ENCODE peak calls at places on chromosome 19, in seven cellular contexts. T is ovary, C is upper lobe of right lung, I is fibroblast of lung, L is WERI-Rb-1, P is stomach, X is Caco-2. O is an unnamed sample.

GRCh38 chr19:55372316-55373081 is 2.2 kb upstream of the IL11 start:
- DNase-seq in T (no peak), C (no peak), I (peak; percentile 61), L (no peak), P (no peak), X (peak; percentile 62), O (peak; percentile 81)

GRCh38 chr19:5588441-5588840 is 20.7 kb upstream of the TINCR start:
- DNase-seq in T (no peak), C (no peak), I (peak; percentile 69), L (no peak), P (no peak), X (no peak), O (no peak)

GRCh38 chr19:50036905-50037304 is 11.1 kb downstream of the ZNF473 start:
- DNase-seq in T (no peak), C (no peak), I (no peak), L (no peak), P (no peak), X (no peak), O (no peak)

GRCh38 chr19:50252111-50252886 is 48.9 kb downstream of the MYH14 start:
- DNase-seq in T (no peak), C (no peak), I (peak; percentile 3), L (peak; percentile 35), P (no peak), X (peak; percentile 51), O (peak; percentile 55)

GRCh38 chr19:41702208-41702651 is 6.2 kb upstream of the CEACAM5 start:
- DNase-seq in T (no peak), C (no peak), I (peak; percentile 20), L (no peak), P (no peak), X (no peak), O (no peak)

GRCh38 chr19:46993622-46994021 is 26.0 kb upstream of the NPAS1 start:
- DNase-seq in T (no peak), C (no peak), I (no peak), L (no peak), P (no peak), X (no peak), O (no peak)

GRCh38 chr19:6061420-6062130 is 48.7 kb downstream of the RFX2 start:
- DNase-seq in T (peak; percentile 62), C (no peak), I (no peak), L (no peak), P (no peak), X (no peak), O (no peak)

GRCh38 chr19:48837081-48837524 is 812 bp upstream of the HSD17B14 start:
- DNase-seq in T (peak; percentile 87), C (peak; percentile 93), I (peak; percentile 88), L (peak; percentile 87), P (peak; percentile 56), X (peak; percentile 65), O (peak; percentile 94)

GRCh38 chr19:29928831-29929230 is 13.2 kb upstream of the URI1 start:
- DNase-seq in T (no peak), C (no peak), I (no peak), L (no peak), P (no peak), X (no peak), O (no peak)

GRCh38 chr19:17405250-17406038 is at the start of gene BST2:
- DNase-seq in T (peak; percentile 88), C (no peak), I (peak; percentile 57), L (no peak), P (peak; percentile 64), X (peak; percentile 80), O (peak; percentile 72)

GRCh38 chr19:33377586-33378475 is 4.3 kb downstream of the CEBPG start:
- DNase-seq in T (no peak), C (no peak), I (peak; percentile 15), L (no peak), P (no peak), X (peak; percentile 11), O (no peak)

GRCh38 chr19:18262917-18263316 is 11.3 kb downstream of the IQCN start:
- DNase-seq in T (peak; percentile 24), C (no peak), I (no peak), L (no peak), P (no peak), X (no peak), O (no peak)

GRCh38 chr19:33802001-33802400 is 5.3 kb downstream of the KCTD15 start:
- DNase-seq in T (no peak), C (no peak), I (no peak), L (no peak), P (no peak), X (no peak), O (no peak)

GRCh38 chr19:29084266-29084665 is 128.7 kb downstream of the UQCRFS1 start:
- DNase-seq in T (no peak), C (no peak), I (no peak), L (peak; percentile 32), P (no peak), X (no peak), O (no peak)

GRCh38 chr19:56660381-56661105 is 11.0 kb downstream of the ZNF835 start:
- DNase-seq in T (peak; percentile 28), C (no peak), I (no peak), L (no peak), P (no peak), X (no peak), O (peak; percentile 33)

GRCh38 chr19:28468701-28469459 is 744.1 kb downstream of the UQCRFS1 start:
- DNase-seq in T (no peak), C (no peak), I (peak; percentile 77), L (peak; percentile 24), P (no peak), X (no peak), O (peak; percentile 44)

GRCh38 chr19:5913739-5914357 is at the start of gene CAPS:
- DNase-seq in T (no peak), C (peak; percentile 89), I (peak; percentile 64), L (no peak), P (peak; percentile 91), X (no peak), O (no peak)

GRCh38 chr19:37218592-37218935 is 550 bp downstream of the ZNF383 start:
- DNase-seq in T (no peak), C (no peak), I (peak; percentile 72), L (no peak), P (no peak), X (no peak), O (peak; percentile 71)

GRCh38 chr19:30093966-30094770 is 152.1 kb downstream of the URI1 start:
- DNase-seq in T (no peak), C (peak; percentile 38), I (no peak), L (no peak), P (no peak), X (no peak), O (no peak)

GRCh38 chr19:30219682-30220081 is 152.5 kb upstream of the ZNF536 start:
- DNase-seq in T (no peak), C (no peak), I (no peak), L (no peak), P (no peak), X (no peak), O (no peak)

GRCh38 chr19:9945319-9945966 is 9.1 kb upstream of the OLFM2 start:
- DNase-seq in T (peak; percentile 94), C (peak; percentile 69), I (peak; percentile 99), L (no peak), P (peak; percentile 41), X (no peak), O (no peak)
- TF ChIP-seq CTCF in T (no peak), C (no peak), I (peak; percentile 20), L (no peak), P (no peak), X (no peak), O (no peak)

GRCh38 chr19:15812059-15812722 is 3.3 kb downstream of the OR10H1 start:
- DNase-seq in T (no peak), C (no peak), I (no peak), L (no peak), P (peak; percentile 40), X (peak; percentile 48), O (peak; percentile 28)
- TF ChIP-seq CTCF in T (no peak), C (peak; percentile 22), I (no peak), L (no peak), P (peak; percentile 41), X (peak; percentile 69), O (no peak)

DNA sequence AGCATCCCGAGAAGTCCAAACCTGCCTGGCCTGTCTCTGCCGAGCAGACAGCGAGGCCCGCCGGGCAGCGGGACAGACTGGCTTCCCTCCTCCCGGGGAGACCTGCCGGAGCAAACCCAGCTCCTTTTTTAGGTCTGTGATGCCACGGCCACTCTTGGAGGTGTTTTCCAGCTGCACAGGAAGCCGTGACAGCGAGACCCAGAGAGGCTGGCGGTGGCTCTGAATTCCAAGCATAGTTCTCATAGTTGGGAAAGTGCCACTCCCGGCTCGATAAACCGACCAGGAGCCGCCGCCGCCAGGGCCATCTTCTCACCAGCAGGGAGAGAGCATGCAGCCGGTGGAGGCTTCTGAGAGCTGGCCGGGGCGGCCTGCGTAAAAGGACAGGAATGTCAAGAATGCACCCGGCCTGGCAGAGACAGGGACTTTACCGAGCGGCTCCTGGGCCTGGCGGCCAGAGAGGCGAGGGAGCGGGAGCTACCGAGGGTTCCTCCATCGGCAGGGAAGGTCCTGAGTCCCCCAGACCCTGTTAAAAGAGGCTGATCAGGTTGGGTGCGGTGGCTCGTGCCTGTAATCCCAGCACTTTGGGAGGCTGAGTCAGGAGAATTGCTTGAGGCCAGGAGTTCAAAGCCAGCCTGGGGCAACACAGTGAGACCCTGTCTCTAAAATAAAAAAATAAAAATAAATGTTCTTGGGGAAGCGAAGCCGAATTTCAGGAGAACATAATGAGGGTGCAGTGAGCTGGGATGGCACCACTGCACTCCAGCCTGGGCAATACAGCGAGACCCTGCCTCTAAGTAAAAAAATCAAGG is 64.9 kb downstream of the GADD45B start:
- DNase-seq in T (peak; percentile 87), C (peak; percentile 94), I (peak; percentile 99), L (no peak), P (peak; percentile 89), X (peak; percentile 98), O (no peak)
- TF ChIP-seq CTCF in T (no peak), C (peak; percentile 34), I (peak; percentile 31), L (no peak), P (peak; percentile 35), X (peak; percentile 25), O (no peak)

DNA sequence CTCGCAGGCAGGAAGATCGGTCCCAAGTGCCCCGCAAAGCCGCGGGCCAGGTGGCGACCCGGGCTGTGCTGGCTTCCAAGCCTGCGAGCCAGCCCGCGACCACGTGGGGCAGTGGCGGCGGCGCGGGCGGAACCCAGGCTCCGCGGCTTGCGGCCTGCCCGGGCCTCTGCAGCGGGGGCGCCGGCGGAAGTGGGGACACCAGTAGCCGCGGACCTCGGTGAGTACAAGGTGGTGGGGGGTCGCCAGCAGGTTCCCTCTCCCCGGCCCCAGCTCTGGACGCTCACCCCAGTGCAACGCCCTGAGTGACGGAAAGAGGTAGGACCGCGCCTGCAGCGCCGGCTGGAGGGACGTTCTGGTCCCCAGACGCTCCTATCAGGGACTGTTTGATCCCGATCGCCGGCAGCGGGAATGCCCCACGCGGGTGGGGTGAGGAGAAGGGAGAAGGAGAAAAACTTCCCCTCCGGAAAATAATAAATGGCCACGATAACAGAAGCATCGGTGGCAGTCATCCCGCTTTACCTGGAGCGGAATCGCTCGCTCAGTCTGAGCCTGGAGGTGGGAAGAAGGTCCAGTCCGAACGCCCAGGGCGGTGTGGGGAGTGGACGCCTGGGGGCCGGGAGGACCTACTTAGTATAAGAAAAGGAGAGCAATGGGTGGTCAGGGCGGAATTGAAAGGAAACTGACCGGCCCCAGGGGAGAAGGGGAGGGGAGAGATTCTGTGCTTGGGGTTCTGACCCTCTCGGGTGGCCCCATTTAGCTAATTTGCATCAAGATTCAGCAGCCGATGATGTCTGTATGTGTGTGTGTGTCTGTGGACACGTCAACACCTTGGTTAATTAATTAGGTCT is at the start of gene GEMIN7:
- DNase-seq in T (peak; percentile 67), C (peak; percentile 89), I (peak; percentile 71), L (peak; percentile 82), P (peak; percentile 84), X (peak; percentile 82), O (peak; percentile 84)
- TF ChIP-seq CTCF in T (peak; percentile 33), C (peak; percentile 6), I (no peak), L (no peak), P (no peak), X (no peak), O (no peak)

O was measured in activated CD8-positive, alpha-beta T cell treated with anti-CD3 and anti-CD28 coated beads for 36 hours.